ENCODE peak calls at places on chromosomes 3 and 15, in ten cellular contexts. A is Daoy; L is NAMALWA; R is NCI-H748 treated with DMSO at 0.1 percent for 48 hours; D is NCI-H1417 treated with DMSO at 0.1 percent for 48 hours; Y is stimulated activated CD8-positive, alpha-beta memory T cell treated with anti-CD3 and anti-CD28 coated beads, Interleukin-12 subunit alpha, Interleukin-12 subunit beta, amount 100 ng/mL, for 4 hours; X is stomach; W is astrocyte of the spinal cord; N is WTC11; S is neural crest cell. G is an unnamed sample.

GRCh38 chr3:23916152-23916885 is 471 bp downstream of the NKIRAS1 start:
- DNase-seq in R (no peak), D (no peak), S (no peak), A (no peak), Y (no peak), X (no peak), W (no peak), N (no peak), L (peak; percentile 19), G (no peak)

GRCh38 chr3:115986555-115987207 is 363.4 kb downstream of the GAP43 start:
- DNase-seq in Y (no peak), D (no peak), W (peak; percentile 35), S (no peak), N (peak; percentile 17), L (peak; percentile 51), R (no peak), X (no peak), A (no peak), G (no peak)

GRCh38 chr3:169579086-169579485 is 84.4 kb downstream of the MECOM start:
- DNase-seq in L (no peak), S (no peak), A (no peak), D (no peak), R (no peak), N (no peak), X (no peak), W (no peak), Y (no peak), G (no peak)

GRCh38 chr3:165378761-165379160 is 182.6 kb upstream of the SLITRK3 start:
- DNase-seq in W (no peak), D (no peak), S (no peak), A (no peak), Y (no peak), R (no peak), N (no peak), X (no peak), L (no peak), G (no peak)

GRCh38 chr3:106208979-106209378 is 340.2 kb upstream of the CBLB start:
- DNase-seq in S (no peak), D (no peak), L (no peak), A (no peak), R (no peak), W (peak; percentile 30), N (no peak), X (no peak), Y (no peak), G (no peak)

GRCh38 chr3:64063982-64064438 is 40.7 kb upstream of the PSMD6 start:
- DNase-seq in W (no peak), Y (no peak), S (no peak), A (no peak), R (no peak), N (no peak), L (no peak), X (no peak), D (no peak), G (no peak)

GRCh38 chr3:64717411-64717810 is 29.6 kb upstream of the ADAMTS9 start:
- DNase-seq in R (no peak), L (no peak), A (no peak), N (no peak), X (no peak), D (no peak), W (no peak), Y (no peak), S (no peak), G (no peak)

GRCh38 chr3:123740391-123740822 is 143.7 kb downstream of the MYLK start:
- DNase-seq in Y (no peak), A (no peak), W (no peak), X (no peak), L (no peak), R (no peak), D (no peak), N (no peak), S (no peak), G (no peak)

GRCh38 chr3:141498592-141499223 is 11.9 kb downstream of the RASA2 start:
- DNase-seq in X (peak; percentile 62), N (no peak), R (no peak), D (no peak), A (peak; percentile 36), S (no peak), Y (peak; percentile 75), W (no peak), L (peak; percentile 94), G (no peak)

GRCh38 chr3:186414735-186415419 is 52.8 kb upstream of the DGKG start:
- DNase-seq in N (no peak), R (no peak), W (peak; percentile 81), L (no peak), D (no peak), Y (no peak), S (no peak), A (peak; percentile 82), X (peak; percentile 61), G (no peak)

GRCh38 chr15:41401904-41402267 is 410 bp downstream of the NDUFAF1 start:
- DNase-seq in A (no peak), Y (no peak), X (no peak), R (peak; percentile 50), S (no peak), W (no peak), L (no peak), D (no peak), N (no peak), G (no peak)

GRCh38 chr3:124824286-124824915 is 62.8 kb downstream of the ITGB5 start:
- DNase-seq in A (no peak), W (no peak), Y (no peak), R (no peak), N (no peak), L (no peak), X (no peak), S (no peak), D (no peak), G (no peak)

GRCh38 chr3:14876942-14877341 is 58.2 kb downstream of the FGD5 start:
- DNase-seq in W (peak; percentile 39), X (peak; percentile 81), A (peak; percentile 72), S (no peak), R (no peak), D (no peak), Y (no peak), L (no peak), N (no peak), G (no peak)

GRCh38 chr3:189316296-189317019 is 144.7 kb downstream of the TPRG1 start:
- DNase-seq in W (no peak), A (peak; percentile 43), N (peak; percentile 12), L (no peak), S (no peak), D (no peak), Y (no peak), X (peak; percentile 68), R (no peak), G (no peak)

GRCh38 chr3:181417748-181418147 is 294.0 kb upstream of the SOX2 start:
- DNase-seq in D (no peak), R (no peak), N (no peak), W (peak; percentile 14), L (no peak), S (peak; percentile 20), Y (no peak), A (no peak), X (no peak), G (no peak)

GRCh38 chr15:41810651-41811431 is 17.1 kb upstream of the JMJD7 start:
- DNase-seq in Y (no peak), D (no peak), S (no peak), X (no peak), R (no peak), W (no peak), L (no peak), N (no peak), A (no peak), G (no peak)

GRCh38 chr3:119681279-119681678 is 4.1 kb upstream of the COX17 start:
- DNase-seq in S (no peak), D (no peak), R (no peak), N (no peak), Y (no peak), L (peak; percentile 69), W (peak; percentile 51), X (no peak), A (peak; percentile 34), G (no peak)

GRCh38 chr3:119937229-119937628 is 155.3 kb downstream of the NR1I2 start:
- DNase-seq in R (no peak), W (peak; percentile 18), S (no peak), N (no peak), D (no peak), X (no peak), A (peak; percentile 36), Y (peak; percentile 10), L (peak; percentile 18), G (no peak)

G was measured in vagina.